ENCODE peak calls at places on chromosome 3, in ten cellular contexts. One of them, this sample, is unnamed.

GRCh38 chr3:14772533-14773138 is 46.1 kb upstream of the FGD5 start:
- DNase-seq in activated CD8-positive, alpha-beta T cell treated with anti-CD3 and anti-CD28 coated beads for 36 hours: no peak
- DNase-seq in A549: no peak
- DNase-seq in body of pancreas: no peak
- DNase-seq in Calu3: no peak
- DNase-seq in fibroblast of pulmonary artery: no peak
- DNase-seq in thyroid gland: no peak
- DNase-seq in astrocyte of the spinal cord: no peak
- DNase-seq in GM13976: no peak
- DNase-seq in A673: no peak
- DNase-seq in this sample: no peak

GRCh38 chr3:101938262-101938847 is 89.0 kb downstream of the NFKBIZ start:
- DNase-seq in activated CD8-positive, alpha-beta T cell treated with anti-CD3 and anti-CD28 coated beads for 36 hours: peak
- DNase-seq in A549: no peak
- DNase-seq in body of pancreas: no peak
- DNase-seq in Calu3: no peak
- DNase-seq in fibroblast of pulmonary artery: no peak
- DNase-seq in thyroid gland: no peak
- DNase-seq in astrocyte of the spinal cord: no peak
- DNase-seq in GM13976: no peak
- DNase-seq in A673: no peak
- DNase-seq in this sample: no peak

GRCh38 chr3:47577583-47578118 is 1.0 kb downstream of the CSPG5 start:
- DNase-seq in activated CD8-positive, alpha-beta T cell treated with anti-CD3 and anti-CD28 coated beads for 36 hours: no peak
- DNase-seq in A549: peak
- DNase-seq in body of pancreas: peak
- DNase-seq in Calu3: no peak
- DNase-seq in fibroblast of pulmonary artery: no peak
- DNase-seq in thyroid gland: peak
- DNase-seq in astrocyte of the spinal cord: no peak
- DNase-seq in GM13976: no peak
- DNase-seq in A673: no peak
- DNase-seq in this sample: no peak

GRCh38 chr3:17927036-17927435 is 184.6 kb upstream of the TBC1D5 start:
- DNase-seq in activated CD8-positive, alpha-beta T cell treated with anti-CD3 and anti-CD28 coated beads for 36 hours: no peak
- DNase-seq in A549: no peak
- DNase-seq in body of pancreas: no peak
- DNase-seq in Calu3: no peak
- DNase-seq in fibroblast of pulmonary artery: no peak
- DNase-seq in thyroid gland: no peak
- DNase-seq in astrocyte of the spinal cord: no peak
- DNase-seq in GM13976: no peak
- DNase-seq in A673: no peak
- DNase-seq in this sample: no peak

GRCh38 chr3:150830094-150830681 is 67.2 kb upstream of the SIAH2 start:
- DNase-seq in activated CD8-positive, alpha-beta T cell treated with anti-CD3 and anti-CD28 coated beads for 36 hours: peak
- DNase-seq in A549: peak
- DNase-seq in body of pancreas: no peak
- DNase-seq in Calu3: peak
- DNase-seq in fibroblast of pulmonary artery: no peak
- DNase-seq in thyroid gland: no peak
- DNase-seq in astrocyte of the spinal cord: no peak
- DNase-seq in GM13976: no peak
- DNase-seq in A673: peak
- DNase-seq in this sample: no peak

GRCh38 chr3:71684752-71685151 is 40.5 kb downstream of the EIF4E3 start:
- DNase-seq in activated CD8-positive, alpha-beta T cell treated with anti-CD3 and anti-CD28 coated beads for 36 hours: no peak
- DNase-seq in A549: no peak
- DNase-seq in body of pancreas: no peak
- DNase-seq in Calu3: peak
- DNase-seq in fibroblast of pulmonary artery: peak
- DNase-seq in thyroid gland: no peak
- DNase-seq in astrocyte of the spinal cord: peak
- DNase-seq in GM13976: no peak
- DNase-seq in A673: peak
- DNase-seq in this sample: peak

GRCh38 chr3:55686720-55687254 is 199.7 kb upstream of the WNT5A start:
- DNase-seq in activated CD8-positive, alpha-beta T cell treated with anti-CD3 and anti-CD28 coated beads for 36 hours: no peak
- DNase-seq in A549: no peak
- DNase-seq in body of pancreas: no peak
- DNase-seq in Calu3: no peak
- DNase-seq in fibroblast of pulmonary artery: no peak
- DNase-seq in thyroid gland: no peak
- DNase-seq in astrocyte of the spinal cord: peak
- DNase-seq in GM13976: no peak
- DNase-seq in A673: no peak
- DNase-seq in this sample: peak

GRCh38 chr3:125179528-125180240 is 32.9 kb downstream of the SLC12A8 start:
- DNase-seq in activated CD8-positive, alpha-beta T cell treated with anti-CD3 and anti-CD28 coated beads for 36 hours: no peak
- DNase-seq in A549: no peak
- DNase-seq in body of pancreas: no peak
- DNase-seq in Calu3: no peak
- DNase-seq in fibroblast of pulmonary artery: no peak
- DNase-seq in thyroid gland: no peak
- DNase-seq in astrocyte of the spinal cord: no peak
- DNase-seq in GM13976: peak
- DNase-seq in A673: no peak
- DNase-seq in this sample: no peak

DNA sequence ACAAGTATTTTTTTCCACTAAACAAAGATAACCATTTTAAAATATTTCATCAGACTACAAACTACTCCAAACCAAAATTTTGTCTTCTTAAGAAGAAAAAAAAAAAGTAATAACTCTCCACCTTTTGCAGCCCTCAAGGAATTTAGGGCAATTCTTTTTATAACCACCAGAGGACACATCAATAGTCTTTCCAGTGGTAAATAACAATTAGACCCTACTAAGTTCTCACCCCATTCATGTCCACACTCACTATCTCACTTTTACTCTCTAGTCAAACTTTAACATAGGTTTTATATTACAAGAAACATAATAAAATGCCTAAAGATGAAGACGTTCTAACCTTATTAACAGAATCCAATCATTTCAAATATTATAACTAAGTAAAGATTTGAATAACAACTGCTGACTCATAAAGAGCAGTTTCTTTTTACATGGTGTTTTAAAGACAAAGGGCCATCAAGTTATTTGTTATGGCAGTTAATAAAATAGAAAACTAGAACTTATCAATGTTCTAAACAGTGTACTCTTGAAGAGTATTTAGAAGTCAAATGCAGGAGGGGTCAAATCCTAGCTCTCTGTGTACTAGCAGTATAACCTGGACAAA is 33.0 kb downstream of the CCDC39 start:
- DNase-seq in activated CD8-positive, alpha-beta T cell treated with anti-CD3 and anti-CD28 coated beads for 36 hours: no peak
- DNase-seq in A549: peak
- DNase-seq in body of pancreas: no peak
- DNase-seq in Calu3: no peak
- DNase-seq in fibroblast of pulmonary artery: peak
- DNase-seq in thyroid gland: no peak
- DNase-seq in astrocyte of the spinal cord: no peak
- DNase-seq in GM13976: no peak
- DNase-seq in A673: peak
- DNase-seq in this sample: no peak
- TF ChIP-seq CTCF in activated CD8-positive, alpha-beta T cell treated with anti-CD3 and anti-CD28 coated beads for 36 hours: peak
- TF ChIP-seq CTCF in A549: no peak
- TF ChIP-seq CTCF in body of pancreas: no peak
- TF ChIP-seq CTCF in Calu3: peak
- TF ChIP-seq CTCF in fibroblast of pulmonary artery: peak
- TF ChIP-seq CTCF in thyroid gland: no peak
- TF ChIP-seq CTCF in astrocyte of the spinal cord: peak
- TF ChIP-seq CTCF in GM13976: no peak
- TF ChIP-seq CTCF in A673: peak
- TF ChIP-seq CTCF in this sample: peak

GRCh38 chr3:43363621-43364266 is 77.4 kb downstream of the SNRK start:
- DNase-seq in activated CD8-positive, alpha-beta T cell treated with anti-CD3 and anti-CD28 coated beads for 36 hours: no peak
- DNase-seq in A549: no peak
- DNase-seq in body of pancreas: peak
- DNase-seq in Calu3: no peak
- DNase-seq in fibroblast of pulmonary artery: peak
- DNase-seq in thyroid gland: no peak
- DNase-seq in astrocyte of the spinal cord: no peak
- DNase-seq in GM13976: no peak
- DNase-seq in A673: no peak
- DNase-seq in this sample: no peak

GRCh38 chr3:43362961-43363360 is 76.6 kb downstream of the SNRK start:
- DNase-seq in activated CD8-positive, alpha-beta T cell treated with anti-CD3 and anti-CD28 coated beads for 36 hours: no peak
- DNase-seq in A549: no peak
- DNase-seq in body of pancreas: no peak
- DNase-seq in Calu3: no peak
- DNase-seq in fibroblast of pulmonary artery: no peak
- DNase-seq in thyroid gland: no peak
- DNase-seq in astrocyte of the spinal cord: no peak
- DNase-seq in GM13976: no peak
- DNase-seq in A673: no peak
- DNase-seq in this sample: no peak

GRCh38 chr3:43365601-43366305 is 79.4 kb downstream of the SNRK start:
- DNase-seq in activated CD8-positive, alpha-beta T cell treated with anti-CD3 and anti-CD28 coated beads for 36 hours: no peak
- DNase-seq in A549: no peak
- DNase-seq in body of pancreas: no peak
- DNase-seq in Calu3: no peak
- DNase-seq in fibroblast of pulmonary artery: no peak
- DNase-seq in thyroid gland: no peak
- DNase-seq in astrocyte of the spinal cord: no peak
- DNase-seq in GM13976: no peak
- DNase-seq in A673: no peak
- DNase-seq in this sample: no peak

GRCh38 chr3:43364926-43365325 is 78.6 kb downstream of the SNRK start:
- DNase-seq in activated CD8-positive, alpha-beta T cell treated with anti-CD3 and anti-CD28 coated beads for 36 hours: no peak
- DNase-seq in A549: no peak
- DNase-seq in body of pancreas: no peak
- DNase-seq in Calu3: no peak
- DNase-seq in fibroblast of pulmonary artery: no peak
- DNase-seq in thyroid gland: no peak
- DNase-seq in astrocyte of the spinal cord: no peak
- DNase-seq in GM13976: no peak
- DNase-seq in A673: no peak
- DNase-seq in this sample: no peak

DNA sequence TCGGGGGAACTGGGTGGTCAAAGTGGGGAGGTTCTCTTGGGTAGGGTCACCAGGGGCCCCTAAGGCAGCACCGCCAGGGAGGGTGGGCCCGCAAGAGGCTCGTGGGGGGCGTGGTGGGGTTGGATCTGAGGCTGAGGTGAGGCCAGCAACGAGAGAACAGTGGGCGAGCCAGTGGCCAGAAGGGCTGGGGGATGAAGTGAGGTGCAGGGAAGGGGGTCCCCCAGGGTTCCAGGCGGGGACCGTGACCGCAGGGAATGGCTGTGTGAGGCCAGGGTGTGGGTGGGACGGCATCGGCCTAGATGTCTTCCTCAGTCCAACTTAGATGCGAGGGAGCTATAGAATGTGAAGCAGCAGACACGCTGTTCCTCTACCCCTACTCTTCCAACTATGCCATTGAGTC is 78.2 kb downstream of the SNRK start:
- DNase-seq in activated CD8-positive, alpha-beta T cell treated with anti-CD3 and anti-CD28 coated beads for 36 hours: no peak
- DNase-seq in A549: no peak
- DNase-seq in body of pancreas: no peak
- DNase-seq in Calu3: no peak
- DNase-seq in fibroblast of pulmonary artery: no peak
- DNase-seq in thyroid gland: no peak
- DNase-seq in astrocyte of the spinal cord: no peak
- DNase-seq in GM13976: no peak
- DNase-seq in A673: no peak
- DNase-seq in this sample: no peak
- TF ChIP-seq CTCF in activated CD8-positive, alpha-beta T cell treated with anti-CD3 and anti-CD28 coated beads for 36 hours: no peak
- TF ChIP-seq CTCF in A549: no peak
- TF ChIP-seq CTCF in body of pancreas: no peak
- TF ChIP-seq CTCF in Calu3: no peak
- TF ChIP-seq CTCF in fibroblast of pulmonary artery: no peak
- TF ChIP-seq CTCF in thyroid gland: no peak
- TF ChIP-seq CTCF in astrocyte of the spinal cord: no peak
- TF ChIP-seq CTCF in GM13976: no peak
- TF ChIP-seq CTCF in A673: no peak
- TF ChIP-seq CTCF in this sample: no peak

GRCh38 chr3:65170357-65171090 is 482.7 kb upstream of the ADAMTS9 start:
- DNase-seq in activated CD8-positive, alpha-beta T cell treated with anti-CD3 and anti-CD28 coated beads for 36 hours: no peak
- DNase-seq in A549: peak
- DNase-seq in body of pancreas: peak
- DNase-seq in Calu3: peak
- DNase-seq in fibroblast of pulmonary artery: peak
- DNase-seq in thyroid gland: peak
- DNase-seq in astrocyte of the spinal cord: peak
- DNase-seq in GM13976: no peak
- DNase-seq in A673: peak
- DNase-seq in this sample: peak
- TF ChIP-seq CTCF in activated CD8-positive, alpha-beta T cell treated with anti-CD3 and anti-CD28 coated beads for 36 hours: no peak
- TF ChIP-seq CTCF in A549: no peak
- TF ChIP-seq CTCF in body of pancreas: peak
- TF ChIP-seq CTCF in Calu3: no peak
- TF ChIP-seq CTCF in fibroblast of pulmonary artery: peak
- TF ChIP-seq CTCF in thyroid gland: peak
- TF ChIP-seq CTCF in astrocyte of the spinal cord: peak
- TF ChIP-seq CTCF in GM13976: no peak
- TF ChIP-seq CTCF in A673: peak
- TF ChIP-seq CTCF in this sample: peak

DNA sequence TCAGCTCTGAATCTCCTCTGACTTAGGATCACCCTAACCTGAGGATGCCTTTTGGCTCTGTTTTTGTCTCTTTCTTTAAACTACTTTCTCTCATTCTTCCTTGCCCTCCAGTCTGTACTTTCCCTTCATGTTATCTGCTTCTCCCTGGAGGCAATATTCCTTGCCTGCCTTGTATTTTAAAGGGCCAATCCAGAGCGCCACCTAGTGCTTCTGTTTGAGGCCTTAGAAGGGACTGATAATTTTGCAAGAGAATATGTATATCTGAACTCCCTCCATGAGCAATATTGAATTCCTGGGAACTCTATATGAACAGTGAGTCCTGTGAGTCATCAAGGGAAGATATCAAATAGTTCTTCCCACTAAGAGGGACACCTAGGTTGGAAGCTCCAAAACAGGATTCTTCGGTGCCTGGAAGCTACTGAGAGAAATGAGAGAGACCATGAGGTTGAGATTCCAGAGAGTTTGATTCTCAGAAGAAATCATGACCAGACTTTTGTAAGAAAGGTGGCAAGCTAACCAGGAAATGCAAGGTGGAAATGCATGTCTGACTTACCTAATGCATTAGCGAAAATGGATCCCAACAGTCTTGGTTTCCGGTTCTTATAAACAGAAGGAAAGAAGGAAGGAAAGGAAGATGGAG is 203.8 kb upstream of the CD96 start:
- DNase-seq in activated CD8-positive, alpha-beta T cell treated with anti-CD3 and anti-CD28 coated beads for 36 hours: peak
- DNase-seq in A549: peak
- DNase-seq in body of pancreas: peak
- DNase-seq in Calu3: peak
- DNase-seq in fibroblast of pulmonary artery: peak
- DNase-seq in thyroid gland: peak
- DNase-seq in astrocyte of the spinal cord: peak
- DNase-seq in GM13976: peak
- DNase-seq in A673: peak
- DNase-seq in this sample: peak
- TF ChIP-seq CTCF in activated CD8-positive, alpha-beta T cell treated with anti-CD3 and anti-CD28 coated beads for 36 hours: peak
- TF ChIP-seq CTCF in A549: peak
- TF ChIP-seq CTCF in body of pancreas: peak
- TF ChIP-seq CTCF in Calu3: peak
- TF ChIP-seq CTCF in fibroblast of pulmonary artery: peak
- TF ChIP-seq CTCF in thyroid gland: peak
- TF ChIP-seq CTCF in astrocyte of the spinal cord: peak
- TF ChIP-seq CTCF in GM13976: peak
- TF ChIP-seq CTCF in A673: peak
- TF ChIP-seq CTCF in this sample: peak

GRCh38 chr3:69179740-69180372 is 57.5 kb upstream of the LMOD3 start:
- DNase-seq in activated CD8-positive, alpha-beta T cell treated with anti-CD3 and anti-CD28 coated beads for 36 hours: no peak
- DNase-seq in A549: no peak
- DNase-seq in body of pancreas: no peak
- DNase-seq in Calu3: peak
- DNase-seq in fibroblast of pulmonary artery: peak
- DNase-seq in thyroid gland: no peak
- DNase-seq in astrocyte of the spinal cord: no peak
- DNase-seq in GM13976: no peak
- DNase-seq in A673: no peak
- DNase-seq in this sample: no peak
- TF ChIP-seq CTCF in activated CD8-positive, alpha-beta T cell treated with anti-CD3 and anti-CD28 coated beads for 36 hours: no peak
- TF ChIP-seq CTCF in A549: no peak
- TF ChIP-seq CTCF in body of pancreas: no peak
- TF ChIP-seq CTCF in Calu3: no peak
- TF ChIP-seq CTCF in fibroblast of pulmonary artery: no peak
- TF ChIP-seq CTCF in thyroid gland: no peak
- TF ChIP-seq CTCF in astrocyte of the spinal cord: no peak
- TF ChIP-seq CTCF in GM13976: no peak
- TF ChIP-seq CTCF in A673: no peak
- TF ChIP-seq CTCF in this sample: no peak

This sample was measured in HFFc6.